ENCODE peak calls at places on chromosomes 12 and 14, in ten cellular contexts. A, K, I, T, S, R, X, D, M and G are unnamed samples.
A peak's percentile ranks its signal among the peaks of the same experiment; 100 is the strongest.

GRCh38 chr14:101972126-101972785 is 7.9 kb downstream of the DYNC1H1 start:
- DNase-seq in M (peak; percentile 90), I (peak; percentile 100), D (peak; percentile 100), T (peak; percentile 88), X (peak; percentile 99), S (peak; percentile 78), R (peak; percentile 76), K (no peak), A (peak; percentile 95), G (peak; percentile 99)

GRCh38 chr12:119695034-119695433 is 27.1 kb downstream of the PRKAB1 start:
- DNase-seq in I (peak; percentile 26), K (no peak), R (no peak), M (peak; percentile 21), T (no peak), X (peak; percentile 19), S (no peak), A (no peak), D (no peak), G (peak; percentile 33)

GRCh38 chr12:117139025-117139717 is 40.0 kb upstream of the TESC start:
- DNase-seq in R (no peak), D (no peak), I (no peak), S (no peak), X (no peak), M (no peak), T (no peak), K (no peak), A (no peak), G (no peak)

GRCh38 chr12:121789800-121790748 is 3.4 kb downstream of the RHOF start:
- DNase-seq in A (no peak), M (no peak), K (peak; percentile 94), I (no peak), S (peak; percentile 60), T (peak; percentile 71), D (no peak), R (peak; percentile 75), X (peak; percentile 27), G (peak; percentile 33)

GRCh38 chr12:3044141-3044630 is 33.0 kb upstream of the TSPAN9 start:
- DNase-seq in A (no peak), I (no peak), K (no peak), S (no peak), D (no peak), R (no peak), M (no peak), X (no peak), T (no peak), G (no peak)

GRCh38 chr12:1391722-1392121 is 202.7 kb downstream of the FBXL14 start:
- DNase-seq in X (no peak), T (no peak), M (no peak), D (no peak), K (no peak), A (no peak), S (no peak), I (no peak), R (no peak), G (no peak)

GRCh38 chr12:66191547-66192126 is 2.6 kb downstream of the IRAK3 start:
- DNase-seq in T (no peak), X (no peak), M (no peak), R (no peak), S (no peak), K (no peak), A (no peak), I (no peak), D (no peak), G (no peak)

GRCh38 chr14:93967637-93968250 is 8.6 kb downstream of the ASB2 start:
- DNase-seq in S (no peak), I (no peak), R (no peak), T (no peak), D (no peak), A (no peak), K (no peak), M (no peak), X (no peak), G (no peak)

GRCh38 chr12:76784600-76785051 is 20.7 kb downstream of the ZDHHC17 start:
- DNase-seq in A (no peak), T (no peak), K (no peak), S (no peak), M (no peak), R (no peak), D (peak; percentile 64), X (peak; percentile 70), I (peak; percentile 27), G (peak; percentile 70)

GRCh38 chr12:67096533-67097318 is 172.4 kb upstream of the CAND1 start:
- DNase-seq in X (peak; percentile 50), R (no peak), A (no peak), M (no peak), T (no peak), I (peak; percentile 91), S (no peak), D (peak; percentile 47), K (no peak), G (peak; percentile 59)

GRCh38 chr12:2489266-2489665 is 305.5 kb upstream of the FKBP4 start:
- DNase-seq in X (no peak), D (no peak), I (no peak), R (no peak), K (no peak), M (no peak), A (no peak), T (no peak), S (no peak), G (no peak)

GRCh38 chr12:27554421-27555186 is 30.6 kb downstream of the PPFIBP1 start:
- DNase-seq in D (peak; percentile 89), K (no peak), X (peak; percentile 90), M (no peak), R (no peak), I (peak; percentile 51), T (peak; percentile 51), A (no peak), S (peak; percentile 66), G (peak; percentile 77)

DNA sequence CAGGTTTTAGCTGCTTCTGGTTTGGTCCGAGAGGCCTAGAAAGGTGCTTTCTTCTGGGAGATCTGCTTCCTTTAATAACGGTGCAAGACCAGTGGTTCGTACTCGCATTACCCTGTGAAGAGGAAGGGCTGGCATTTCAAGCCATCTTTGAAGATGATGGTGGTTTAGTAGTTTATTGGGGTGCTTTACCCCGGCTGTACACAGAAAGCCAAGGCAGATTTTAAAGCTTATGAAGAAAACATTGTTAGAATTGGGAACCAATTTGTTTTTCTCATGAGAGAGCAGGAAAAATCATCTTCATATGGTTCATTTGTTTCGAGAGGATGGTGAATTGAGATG is 3.6 kb downstream of the CCND2 start:
- DNase-seq in R (no peak), A (no peak), T (no peak), S (no peak), X (no peak), I (no peak), K (no peak), D (no peak), M (no peak), G (no peak)
- H3K4me3 ChIP-seq in R (peak overlapping the region; percentile 6), A (no peak overlapping the region), T (no peak overlapping the region), S (no peak overlapping the region), X (no peak overlapping the region), I (no peak overlapping the region), K (peak overlapping the region; percentile 87), D (no peak overlapping the region), M (no peak overlapping the region), G (no peak overlapping the region)

GRCh38 chr14:64719601-64720000 is 15.4 kb downstream of the PLEKHG3 start:
- DNase-seq in S (no peak), X (no peak), T (no peak), A (no peak), D (no peak), R (no peak), K (no peak), I (no peak), M (no peak), G (no peak)
- H3K4me3 ChIP-seq in S (no peak overlapping the region), X (no peak overlapping the region), T (no peak overlapping the region), A (no peak overlapping the region), D (no peak overlapping the region), R (no peak overlapping the region), K (no peak overlapping the region), I (no peak overlapping the region), M (no peak overlapping the region), G (no peak overlapping the region)

GRCh38 chr14:37586783-37587428 is 8.1 kb downstream of the FOXA1 start:
- DNase-seq in A (no peak), I (no peak), M (no peak), T (no peak), R (no peak), D (no peak), X (no peak), S (no peak), K (no peak), G (no peak)

GRCh38 chr14:37583358-37584210 is 11.5 kb downstream of the FOXA1 start:
- DNase-seq in X (no peak), I (peak; percentile 16), M (no peak), T (no peak), R (no peak), S (no peak), K (no peak), D (no peak), A (no peak), G (no peak)

GRCh38 chr14:37585101-37585479 is 10.0 kb downstream of the FOXA1 start:
- DNase-seq in S (no peak), A (no peak), X (no peak), K (no peak), I (peak; percentile 77), R (peak; percentile 69), D (no peak), T (no peak), M (no peak), G (no peak)

GRCh38 chr14:37585971-37586759 is 8.9 kb downstream of the FOXA1 start:
- DNase-seq in D (no peak), S (no peak), I (peak; percentile 48), R (no peak), T (no peak), M (no peak), K (no peak), A (no peak), X (no peak), G (no peak)

DNA sequence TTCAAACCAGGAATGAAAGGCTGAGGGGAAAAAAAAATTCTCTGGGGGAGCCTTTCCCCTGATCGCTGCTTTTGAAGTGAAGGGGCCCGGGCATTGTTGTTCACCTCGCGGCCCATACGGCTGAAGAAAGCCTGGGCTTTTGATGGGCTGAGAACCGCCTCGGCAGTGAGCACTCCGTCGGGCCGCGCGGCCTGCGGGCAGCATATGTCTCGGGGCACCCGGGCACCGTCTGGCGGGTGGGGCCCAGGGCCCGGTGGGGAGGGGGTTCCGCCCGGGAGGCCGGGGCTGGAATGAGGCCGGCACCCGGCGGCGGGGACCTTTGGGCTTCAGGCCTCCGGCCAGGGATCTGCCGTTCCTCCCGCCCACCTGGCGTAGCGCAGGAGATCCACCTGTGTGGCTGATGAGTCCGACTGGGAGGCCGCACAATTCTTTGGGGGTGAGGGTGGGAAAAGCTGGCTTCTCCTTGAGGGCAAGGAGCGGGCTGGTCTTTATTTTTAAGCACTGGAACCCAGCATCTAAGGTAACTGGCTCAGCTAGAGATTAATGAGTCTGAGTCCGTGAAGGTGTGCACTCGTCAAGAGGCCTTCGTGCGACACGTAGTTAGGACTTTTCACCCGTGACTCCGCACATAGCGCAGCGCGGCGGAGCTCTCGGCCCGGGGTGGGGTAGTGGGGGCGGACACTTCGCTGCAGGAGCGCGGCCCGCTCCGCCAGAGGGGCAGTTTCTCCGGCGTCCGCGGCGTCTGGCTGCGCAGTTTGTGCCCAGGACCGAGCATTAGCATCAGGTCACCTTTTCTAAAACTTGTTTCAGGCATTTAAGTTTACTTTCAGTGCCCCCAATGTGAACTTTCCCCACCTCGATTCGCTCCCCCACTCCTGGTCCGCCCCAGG is 10.6 kb downstream of the FOXA1 start:
- DNase-seq in M (no peak), K (no peak), T (no peak), X (no peak), A (no peak), D (no peak), R (peak; percentile 61), S (no peak), I (peak; percentile 31), G (no peak)
- H3K4me3 ChIP-seq in M (peak overlapping the region; percentile 81), K (no peak overlapping the region), T (no peak overlapping the region), X (no peak overlapping the region), A (no peak overlapping the region), D (no peak overlapping the region), R (peak overlapping the region; percentile 50), S (peak overlapping the region; percentile 7), I (no peak overlapping the region), G (no peak overlapping the region)

GRCh38 chr12:51915951-51916350 is 8.6 kb downstream of the ACVRL1 start:
- DNase-seq in X (no peak), A (no peak), I (no peak), T (no peak), M (no peak), R (no peak), D (no peak), S (no peak), K (no peak), G (no peak)
- H3K4me3 ChIP-seq in X (no peak overlapping the region), A (no peak overlapping the region), I (no peak overlapping the region), T (no peak overlapping the region), M (no peak overlapping the region), R (no peak overlapping the region), D (no peak overlapping the region), S (no peak overlapping the region), K (no peak overlapping the region), G (no peak overlapping the region)